ENCODE peak calls at places on chromosomes 6 and 20, in ten cellular contexts. N is HEK293T; V is A673; F is nephron progenitor cell; T is omental fat pad; G is OCI-LY7; J is mesendoderm; Q is natural killer cell treated with Interleukin-12 subunit alpha and Interleukin-12 subunit beta and Interleukin-15 and Interleukin-18, amount 100 ng/mL, for 72 hours; S is iPS DF 19.7; H is NT2/D1. A is an unnamed sample.

GRCh38 chr20:46027245-46027853 is 1.7 kb upstream of the SLC12A5 start:
- DNase-seq in G (peak), T (no peak), Q (no peak), V (peak), S (no peak), H (no peak), N (peak), F (peak), J (peak), A (no peak)

GRCh38 chr6:157644043-157644810 is 178.8 kb upstream of the SNX9 start:
- DNase-seq in T (no peak), J (no peak), N (no peak), S (no peak), F (no peak), Q (no peak), H (no peak), V (peak), G (no peak), A (no peak)

GRCh38 chr6:7041511-7042026 is 66.2 kb upstream of the RREB1 start:
- DNase-seq in N (no peak), V (no peak), Q (no peak), S (no peak), H (no peak), T (no peak), J (peak), G (no peak), F (no peak), A (no peak)

GRCh38 chr6:14476793-14477531 is 359.4 kb downstream of the CD83 start:
- DNase-seq in G (no peak), J (no peak), V (no peak), F (peak), Q (no peak), H (no peak), T (no peak), S (no peak), N (no peak), A (no peak)

GRCh38 chr20:57403216-57403615 is 12.0 kb downstream of the RBM38 start:
- DNase-seq in N (no peak), S (no peak), J (no peak), V (no peak), F (no peak), T (no peak), Q (no peak), G (no peak), H (no peak), A (no peak)

GRCh38 chr20:20414640-20415274 is 46.9 kb downstream of the INSM1 start:
- DNase-seq in F (no peak), T (no peak), Q (no peak), N (no peak), J (no peak), V (no peak), S (no peak), G (no peak), H (no peak), A (no peak)

GRCh38 chr6:89999154-89999553 is 104.9 kb downstream of the GJA10 start:
- DNase-seq in Q (no peak), V (peak), J (no peak), T (peak), G (no peak), H (no peak), S (no peak), N (peak), F (no peak), A (no peak)

GRCh38 chr20:60010689-60011417 is 52.6 kb downstream of the CDH26 start:
- DNase-seq in G (no peak), J (no peak), N (no peak), Q (no peak), S (no peak), T (no peak), H (no peak), F (no peak), V (no peak), A (no peak)

GRCh38 chr6:10949579-10950490 is 63.0 kb downstream of the SYCP2L start:
- DNase-seq in V (no peak), N (no peak), H (no peak), S (no peak), T (no peak), G (no peak), J (no peak), F (no peak), Q (no peak), A (no peak)

GRCh38 chr6:21438986-21439352 is 154.6 kb upstream of the SOX4 start:
- DNase-seq in V (no peak), H (no peak), G (no peak), F (no peak), N (no peak), S (no peak), T (no peak), Q (no peak), J (no peak), A (no peak)

GRCh38 chr20:32509639-32510066 is 75.5 kb downstream of the NOL4L start:
- DNase-seq in V (no peak), F (no peak), S (no peak), G (peak), Q (peak), N (no peak), T (no peak), H (no peak), J (no peak), A (no peak)

GRCh38 chr6:14665827-14666724 is 548.5 kb downstream of the CD83 start:
- DNase-seq in G (peak), N (no peak), V (no peak), Q (no peak), T (peak), F (no peak), J (no peak), H (no peak), S (no peak), A (no peak)

GRCh38 chr6:139939189-139939979 is 564.9 kb upstream of the CITED2 start:
- DNase-seq in T (no peak), V (peak), J (peak), F (no peak), H (peak), Q (no peak), G (no peak), S (peak), N (no peak), A (no peak)

GRCh38 chr6:1722801-1723200 is 113.1 kb downstream of the FOXC1 start:
- DNase-seq in S (no peak), J (no peak), V (no peak), H (no peak), N (no peak), F (no peak), G (no peak), Q (no peak), T (no peak), A (no peak)

GRCh38 chr20:49323622-49324238 is 45.9 kb upstream of the ZNFX1 start:
- DNase-seq in G (peak), S (no peak), H (no peak), Q (no peak), N (no peak), F (no peak), T (no peak), V (peak), J (peak), A (no peak)

GRCh38 chr6:79713701-79714322 is 82.7 kb downstream of the SH3BGRL2 start:
- DNase-seq in G (peak), N (peak), T (peak), Q (no peak), S (no peak), H (peak), V (peak), J (peak), F (peak), A (no peak)

GRCh38 chr20:37519508-37520416 is 1.3 kb upstream of the NNAT start:
- DNase-seq in Q (no peak), S (no peak), J (peak), V (peak), G (peak), H (no peak), T (no peak), N (peak), F (peak), A (peak)

GRCh38 chr6:71533939-71534379 is 245.3 kb downstream of the OGFRL1 start:
- DNase-seq in T (no peak), G (peak), J (no peak), V (peak), Q (no peak), N (no peak), S (no peak), F (no peak), H (no peak), A (no peak)

GRCh38 chr6:87822011-87822410 is 120.0 kb upstream of the AKIRIN2 start:
- DNase-seq in J (no peak), G (no peak), T (no peak), V (no peak), S (no peak), F (no peak), H (no peak), Q (no peak), N (no peak), A (no peak)

GRCh38 chr6:166487148-166487547 is 99.3 kb downstream of the RAMACL start:
- DNase-seq in Q (peak), H (no peak), N (no peak), V (no peak), F (no peak), G (no peak), S (no peak), T (no peak), J (no peak), A (no peak)

GRCh38 chr6:113813207-113813606 is 43.9 kb upstream of the MARCKS start:
- DNase-seq in H (no peak), S (no peak), N (no peak), V (no peak), T (no peak), F (no peak), G (no peak), Q (no peak), J (no peak), A (no peak)

GRCh38 chr6:129280719-129281118 is 397.8 kb downstream of the LAMA2 start:
- DNase-seq in Q (peak), J (no peak), N (no peak), H (no peak), F (no peak), T (no peak), G (no peak), V (no peak), S (no peak), A (no peak)

GRCh38 chr6:12815884-12816600 is 99.5 kb downstream of the PHACTR1 start:
- DNase-seq in F (no peak), V (peak), T (no peak), G (no peak), N (peak), H (no peak), J (peak), Q (no peak), S (no peak), A (no peak)

GRCh38 chr20:7285918-7286556 is 518.6 kb downstream of the BMP2 start:
- DNase-seq in T (peak), G (peak), H (peak), S (no peak), V (peak), Q (no peak), F (peak), J (peak), N (peak), A (no peak)

GRCh38 chr6:138862491-138862890 is 66.6 kb downstream of the ECT2L start:
- DNase-seq in T (no peak), N (no peak), G (no peak), V (no peak), S (no peak), J (no peak), Q (no peak), F (no peak), H (no peak), A (no peak)

GRCh38 chr6:3732345-3733141 is 19.0 kb downstream of the PXDC1 start:
- DNase-seq in T (peak), N (peak), G (peak), S (no peak), F (peak), J (peak), H (no peak), V (peak), Q (peak), A (peak)

GRCh38 chr6:71393471-71393870 is 104.9 kb downstream of the OGFRL1 start:
- DNase-seq in F (no peak), Q (no peak), J (no peak), V (peak), T (no peak), H (no peak), G (no peak), N (no peak), S (no peak), A (no peak)

GRCh38 chr6:90286884-90287488 is 9.7 kb downstream of the BACH2 start:
- DNase-seq in T (no peak), Q (no peak), F (peak), N (peak), S (peak), J (peak), G (peak), H (peak), V (peak), A (no peak)

GRCh38 chr20:48983423-48984400 is 62.2 kb downstream of the ARFGEF2 start:
- DNase-seq in H (no peak), J (peak), Q (no peak), T (no peak), S (no peak), G (no peak), V (peak), F (no peak), N (no peak), A (no peak)

GRCh38 chr6:6942826-6943225 is 164.9 kb upstream of the RREB1 start:
- DNase-seq in T (no peak), V (no peak), N (no peak), J (no peak), F (no peak), G (no peak), H (no peak), Q (no peak), S (no peak), A (no peak)

GRCh38 chr20:36234771-36235320 is 1.4 kb upstream of the AAR2 start:
- DNase-seq in F (no peak), S (no peak), G (no peak), V (no peak), Q (no peak), N (no peak), J (no peak), T (no peak), H (no peak), A (no peak)

GRCh38 chr20:48730977-48731376 is 96.8 kb downstream of the PREX1 start:
- DNase-seq in G (no peak), F (no peak), S (no peak), H (no peak), Q (no peak), V (no peak), N (no peak), J (no peak), T (no peak), A (no peak)

GRCh38 chr6:124964084-124964763 is 2.0 kb downstream of the RNF217 start:
- DNase-seq in J (no peak), H (no peak), V (no peak), Q (no peak), G (no peak), S (no peak), N (no peak), F (no peak), T (no peak), A (no peak)

GRCh38 chr6:92380803-92381601 is 1038.4 kb downstream of the EPHA7 start:
- DNase-seq in H (no peak), G (no peak), J (no peak), Q (no peak), F (no peak), T (no peak), N (no peak), S (no peak), V (no peak), A (no peak)

GRCh38 chr6:15689586-15690450 is 27.0 kb upstream of the DTNBP1 start:
- DNase-seq in G (no peak), Q (no peak), H (no peak), N (no peak), T (no peak), J (no peak), V (no peak), S (no peak), F (no peak), A (no peak)

GRCh38 chr6:42113929-42114636 is 28.3 kb downstream of the C6orf132 start:
- DNase-seq in G (no peak), S (no peak), J (no peak), H (no peak), T (no peak), F (no peak), N (no peak), Q (no peak), V (no peak), A (no peak)